ENCODE peak calls at places on chromosomes 16 and 17, in nine cellular contexts. S, V, Z, P, G, I, A, C and K are unnamed samples. For H3K9me3 and H3K27me3, the result is how much of the 10 kb centered on the place peaks cover.

GRCh38 chr17:50423553-50424159 is 2.4 kb upstream of the ACSF2 start:
- DNase-seq in G (peak), Z (no peak), A (peak), S (no peak), P (no peak), I (peak), V (no peak), C (no peak), K (peak)

GRCh38 chr16:88326611-88327485 is 55.9 kb upstream of the ZNF469 start:
- DNase-seq in I (no peak), C (no peak), A (no peak), V (no peak), P (no peak), Z (no peak), G (no peak), S (no peak), K (no peak)

GRCh38 chr17:50627782-50628601 is 6.7 kb upstream of the ABCC3 start:
- DNase-seq in A (no peak), Z (no peak), C (no peak), P (no peak), G (peak), I (peak), S (no peak), V (no peak), K (peak)

GRCh38 chr17:16081507-16082087 is 82.0 kb downstream of the TTC19 start:
- DNase-seq in V (no peak), I (no peak), A (no peak), G (no peak), S (no peak), Z (no peak), P (no peak), C (no peak), K (no peak)

GRCh38 chr16:49395021-49395420 is 21.4 kb downstream of the C16orf78 start:
- DNase-seq in G (no peak), A (no peak), Z (no peak), P (no peak), C (no peak), I (no peak), S (no peak), V (no peak), K (no peak)

GRCh38 chr17:5263441-5263840 is 18.6 kb upstream of the RABEP1 start:
- DNase-seq in C (no peak), Z (no peak), A (no peak), G (no peak), V (no peak), S (no peak), P (no peak), I (no peak), K (no peak)

GRCh38 chr16:51327001-51327400 is 175.9 kb upstream of the SALL1 start:
- DNase-seq in I (peak), G (no peak), C (no peak), A (no peak), Z (no peak), S (no peak), P (no peak), V (no peak), K (no peak)

GRCh38 chr16:16122264-16122663 is 101.0 kb downstream of the ABCC6 start:
- DNase-seq in Z (no peak), V (no peak), A (no peak), C (no peak), I (no peak), S (no peak), G (no peak), P (no peak), K (no peak)

GRCh38 chr17:846901-847777 is 65.0 kb downstream of the MRM3 start:
- DNase-seq in Z (no peak), V (no peak), P (no peak), A (no peak), I (no peak), S (no peak), G (no peak), C (peak), K (no peak)

GRCh38 chr16:29023279-29024278 is 38.7 kb downstream of the LAT start:
- DNase-seq in A (no peak), I (no peak), G (peak), S (no peak), C (no peak), V (no peak), P (no peak), Z (no peak), K (no peak)

GRCh38 chr16:19382887-19383816 is 34.5 kb upstream of the TMC5 start:
- DNase-seq in I (no peak), C (no peak), Z (no peak), P (no peak), G (no peak), A (peak), S (no peak), V (no peak), K (peak)

GRCh38 chr16:12311309-12311708 is 334.8 kb downstream of the SNX29 start:
- DNase-seq in V (no peak), G (no peak), A (no peak), I (peak), S (no peak), P (no peak), C (peak), Z (peak), K (no peak)

GRCh38 chr17:27038676-27039075 is 255.2 kb upstream of the WSB1 start:
- DNase-seq in G (no peak), Z (peak), I (no peak), V (no peak), A (no peak), P (no peak), S (no peak), C (no peak), K (no peak)

GRCh38 chr17:32801641-32802040 is 75.3 kb downstream of the MYO1D start:
- DNase-seq in P (no peak), A (no peak), S (no peak), I (no peak), Z (no peak), G (no peak), V (no peak), C (no peak), K (no peak)

GRCh38 chr16:67339453-67339852 is 12.8 kb downstream of the LRRC36 start:
- DNase-seq in Z (no peak), A (no peak), V (no peak), G (no peak), C (no peak), S (no peak), I (peak), P (no peak), K (no peak)

GRCh38 chr16:57194512-57194911 is 8.4 kb downstream of the RSPRY1 start:
- DNase-seq in P (no peak), A (no peak), S (no peak), Z (no peak), G (no peak), I (peak), V (no peak), C (no peak), K (no peak)

GRCh38 chr17:36942631-36943125 is 5.4 kb downstream of the LHX1 start:
- DNase-seq in V (no peak), P (no peak), Z (no peak), A (no peak), I (no peak), C (no peak), G (no peak), S (no peak), K (no peak)

GRCh38 chr16:24635900-24636610 is 93.4 kb upstream of the TNRC6A start:
- DNase-seq in G (peak), C (peak), Z (peak), P (no peak), S (no peak), I (peak), V (no peak), A (peak), K (peak)

GRCh38 chr17:15171433-15172047 is 93.6 kb downstream of the PMP22 start:
- DNase-seq in G (peak), Z (peak), C (peak), P (peak), V (peak), A (peak), S (no peak), I (peak), K (peak)

GRCh38 chr16:10242076-10242475 is 59.8 kb upstream of the GRIN2A start:
- DNase-seq in C (no peak), Z (no peak), S (no peak), A (no peak), I (no peak), P (no peak), G (no peak), V (no peak), K (no peak)

GRCh38 chr16:35868630-35869029 is 2409.2 kb downstream of the TP53TG3F start:
- DNase-seq in C (no peak), S (no peak), A (no peak), V (no peak), Z (no peak), G (no peak), P (no peak), I (no peak), K (no peak)
- H3K9me3 ChIP-seq in C (under half), S (under half), A (under half), V (under half), Z (under half), G (under half), P (under half), I (under half), K (under half)

DNA sequence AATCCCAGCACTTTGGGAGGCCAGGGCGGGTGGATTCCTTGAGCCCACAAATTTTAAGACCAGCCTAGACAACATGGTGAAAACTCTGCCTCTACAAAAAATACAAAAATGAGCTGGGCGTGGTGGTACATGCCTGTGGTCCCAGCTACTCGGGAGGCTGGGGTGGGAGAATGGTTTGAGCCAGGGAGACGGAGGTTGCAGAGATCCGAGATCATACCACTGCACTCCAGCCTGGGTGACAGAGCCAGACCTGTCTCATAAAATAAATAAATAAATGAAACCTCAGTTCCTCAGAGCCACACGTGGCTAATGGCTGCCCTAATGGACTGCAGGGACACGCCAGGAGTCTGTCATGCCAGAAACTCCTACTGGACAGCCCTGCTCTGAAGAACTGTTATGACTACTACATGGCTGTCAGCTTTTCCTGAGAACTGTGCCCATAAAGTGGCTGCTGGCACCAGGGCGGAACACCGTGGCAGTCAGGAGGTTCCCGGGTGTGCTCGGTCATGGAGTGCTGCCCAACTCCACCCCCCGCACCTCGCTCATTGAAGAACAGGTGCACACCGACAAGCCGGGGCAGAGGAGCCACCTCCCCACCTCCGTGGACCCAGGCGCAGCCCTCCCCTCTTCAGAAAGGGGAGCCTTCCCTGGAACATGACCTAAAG is 4.3 kb downstream of the TMEM11 start:
- DNase-seq in A (no peak), Z (no peak), G (peak), C (peak), P (no peak), S (no peak), V (no peak), I (no peak), K (peak)
- H3K27me3 ChIP-seq in A (under half), Z (under half), G (under half), C (under half), P (under half), S (under half), V (under half), I (under half), K (under half)

DNA sequence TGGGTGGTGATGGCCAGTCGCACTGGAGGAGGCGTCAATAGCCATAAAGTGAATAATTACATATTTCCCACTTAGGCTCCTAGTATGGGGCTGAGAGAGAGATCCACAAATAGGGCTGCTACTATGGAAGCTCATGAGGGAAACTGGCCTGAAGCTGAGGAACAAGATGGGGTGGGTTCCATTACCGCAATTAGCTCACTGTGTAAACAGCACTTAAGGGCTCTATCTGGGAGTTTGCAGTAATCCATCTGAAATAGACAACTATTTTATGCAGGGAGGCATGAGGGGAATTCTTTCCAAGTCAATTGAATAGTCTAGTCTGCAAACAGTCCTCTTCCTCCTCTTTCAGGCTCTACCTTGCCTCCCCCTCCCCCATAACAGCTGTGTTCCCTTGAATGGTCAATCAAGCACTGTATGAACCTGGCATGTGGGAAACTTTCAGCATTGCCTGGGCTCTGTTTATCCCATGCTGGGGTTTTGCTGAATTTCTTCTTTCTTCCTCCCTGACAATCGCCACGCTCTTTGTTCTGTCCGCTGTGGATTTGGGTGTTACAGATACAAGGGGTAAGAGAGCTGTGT is 56.1 kb upstream of the MAF start:
- DNase-seq in G (no peak), A (no peak), P (no peak), I (no peak), C (no peak), Z (no peak), S (no peak), V (no peak), K (peak)
- H3K9me3 ChIP-seq in G (under half), A (under half), P (under half), I (under half), C (under half), Z (under half), S (under half), V (under half), K (under half)

DNA sequence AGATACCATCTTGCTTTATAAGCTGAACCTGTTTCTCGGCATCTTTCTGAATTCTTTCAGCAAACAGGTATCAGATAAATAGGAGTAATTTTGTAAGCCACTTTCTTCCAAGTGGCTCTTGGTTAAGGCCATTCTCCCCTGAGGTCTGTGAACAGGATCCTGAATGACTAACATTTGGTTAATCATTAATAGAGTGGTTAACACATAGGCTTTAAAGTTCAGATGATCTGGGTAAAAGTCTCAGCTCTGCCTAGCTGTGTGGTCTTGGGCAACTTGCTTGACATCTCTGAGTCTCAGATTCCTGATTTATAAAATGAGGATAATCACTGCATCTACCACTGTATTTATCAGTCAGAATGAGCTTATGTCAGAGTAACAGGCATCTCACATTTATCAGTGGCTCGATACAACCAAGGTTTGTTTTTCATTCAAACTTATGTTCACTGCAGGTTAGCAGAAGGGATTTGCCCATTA is 44.4 kb upstream of the ANKFN1 start:
- DNase-seq in A (no peak), V (no peak), C (no peak), Z (no peak), I (no peak), P (no peak), G (peak), S (no peak), K (no peak)
- H3K27me3 ChIP-seq in A (under half), V (under half), C (under half), Z (under half), I (under half), P (under half), G (under half), S (under half), K (under half)

DNA sequence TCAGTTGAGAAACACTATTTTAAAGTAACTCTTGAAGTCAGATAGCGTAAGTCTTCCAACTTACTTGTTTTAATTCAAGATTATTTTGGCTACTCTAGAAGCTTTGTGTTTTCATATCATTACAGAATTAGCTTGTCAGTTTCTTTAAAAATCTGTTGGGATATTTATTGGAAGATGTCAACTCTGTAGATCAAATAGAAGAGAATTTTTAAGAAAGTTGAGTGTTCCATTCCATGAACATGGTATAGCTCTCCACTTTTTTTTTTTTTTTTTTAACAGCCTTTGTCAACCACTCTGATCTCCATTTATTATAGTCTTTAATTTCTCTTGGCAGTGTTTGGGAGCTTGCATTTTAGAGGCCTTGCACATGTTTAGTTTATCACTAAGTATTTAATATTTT is 28.7 kb downstream of the NLK start:
- DNase-seq in P (no peak), S (no peak), V (no peak), G (no peak), I (no peak), A (no peak), Z (no peak), C (no peak), K (no peak)
- H3K9me3 ChIP-seq in P (under half), S (under half), V (under half), G (under half), I (under half), A (under half), Z (under half), C (under half), K (under half)